ENCODE peak calls at places on chromosomes 12 and 14, in nine cellular contexts. T is mesothelial cell of epicardium, E is HFFc6, Q is AG04449, S is cardiac muscle cell, Z is tibial artery, G is A549, X is astrocyte, F is sigmoid colon. H is an unnamed sample.

GRCh38 chr12:84508325-84508861 is 404.2 kb downstream of the SLC6A15 start:
- DNase-seq in T (no peak), E (peak), Q (peak), S (peak), Z (peak), G (peak), X (peak), F (peak), H (no peak)

GRCh38 chr12:119338593-119339363 is 4.2 kb downstream of the CCDC60 start:
- DNase-seq in T (no peak), E (no peak), Q (no peak), S (no peak), Z (no peak), G (no peak), X (no peak), F (no peak), H (no peak)

GRCh38 chr12:3315201-3315661 is 175.8 kb upstream of the PRMT8 start:
- DNase-seq in T (no peak), E (peak), Q (no peak), S (peak), Z (no peak), G (no peak), X (peak), F (peak), H (peak)

GRCh38 chr12:45587877-45588530 is 141.5 kb upstream of the ARID2 start:
- DNase-seq in T (no peak), E (no peak), Q (no peak), S (no peak), Z (no peak), G (peak), X (no peak), F (no peak), H (no peak)

GRCh38 chr12:127025545-127025944 is 1241.4 kb upstream of the TMEM132C start:
- DNase-seq in T (no peak), E (peak), Q (no peak), S (no peak), Z (no peak), G (peak), X (no peak), F (no peak), H (no peak)

GRCh38 chr14:64475585-64476273 is 10.4 kb downstream of the AKAP5 start:
- DNase-seq in T (no peak), E (no peak), Q (no peak), S (no peak), Z (no peak), G (no peak), X (no peak), F (no peak), H (no peak)

GRCh38 chr12:56160894-56161667 is 2.9 kb downstream of the MYL6 start:
- DNase-seq in T (no peak), E (no peak), Q (no peak), S (no peak), Z (no peak), G (no peak), X (no peak), F (no peak), H (no peak)

GRCh38 chr14:77268989-77269595 is 1.9 kb downstream of the NGB start:
- DNase-seq in T (no peak), E (no peak), Q (no peak), S (no peak), Z (no peak), G (no peak), X (no peak), F (no peak), H (no peak)

GRCh38 chr12:57147641-57147944 is 174 bp upstream of the LRP1-AS start:
- DNase-seq in T (no peak), E (peak), Q (no peak), S (peak), Z (peak), G (no peak), X (no peak), F (peak), H (no peak)

GRCh38 chr12:101794574-101794973 is 36.2 kb downstream of the GNPTAB start:
- DNase-seq in T (no peak), E (no peak), Q (no peak), S (no peak), Z (no peak), G (no peak), X (no peak), F (no peak), H (no peak)

GRCh38 chr12:101793401-101793800 is 37.4 kb downstream of the GNPTAB start:
- DNase-seq in T (no peak), E (peak), Q (peak), S (peak), Z (no peak), G (no peak), X (peak), F (no peak), H (no peak)

GRCh38 chr12:101789171-101789570 is 41.6 kb downstream of the GNPTAB start:
- DNase-seq in T (no peak), E (no peak), Q (no peak), S (no peak), Z (no peak), G (no peak), X (no peak), F (no peak), H (no peak)

GRCh38 chr12:101795013-101795412 is 35.7 kb downstream of the GNPTAB start:
- DNase-seq in T (no peak), E (no peak), Q (no peak), S (no peak), Z (no peak), G (no peak), X (no peak), F (no peak), H (no peak)

GRCh38 chr12:101792046-101792931 is 38.5 kb downstream of the GNPTAB start:
- DNase-seq in T (no peak), E (no peak), Q (no peak), S (no peak), Z (no peak), G (no peak), X (no peak), F (no peak), H (no peak)
- TF ChIP-seq CTCF in T (no peak), E (peak), Q (no peak), S (peak), Z (peak), G (peak), X (peak), F (peak), H (peak)

GRCh38 chr12:6554990-6555691 is 701 bp downstream of the IFFO1 start:
- DNase-seq in T (no peak), E (no peak), Q (no peak), S (no peak), Z (no peak), G (no peak), X (no peak), F (no peak), H (no peak)

GRCh38 chr12:6556857-6557256 is 1.0 kb upstream of the IFFO1 start:
- DNase-seq in T (no peak), E (no peak), Q (no peak), S (no peak), Z (no peak), G (no peak), X (no peak), F (no peak), H (no peak)

GRCh38 chr12:6552140-6552551 is 3.7 kb downstream of the IFFO1 start:
- DNase-seq in T (no peak), E (no peak), Q (no peak), S (no peak), Z (peak), G (no peak), X (no peak), F (peak), H (no peak)

GRCh38 chr12:6553051-6553868 is 2.6 kb downstream of the IFFO1 start:
- DNase-seq in T (no peak), E (peak), Q (no peak), S (peak), Z (peak), G (no peak), X (peak), F (peak), H (no peak)

DNA sequence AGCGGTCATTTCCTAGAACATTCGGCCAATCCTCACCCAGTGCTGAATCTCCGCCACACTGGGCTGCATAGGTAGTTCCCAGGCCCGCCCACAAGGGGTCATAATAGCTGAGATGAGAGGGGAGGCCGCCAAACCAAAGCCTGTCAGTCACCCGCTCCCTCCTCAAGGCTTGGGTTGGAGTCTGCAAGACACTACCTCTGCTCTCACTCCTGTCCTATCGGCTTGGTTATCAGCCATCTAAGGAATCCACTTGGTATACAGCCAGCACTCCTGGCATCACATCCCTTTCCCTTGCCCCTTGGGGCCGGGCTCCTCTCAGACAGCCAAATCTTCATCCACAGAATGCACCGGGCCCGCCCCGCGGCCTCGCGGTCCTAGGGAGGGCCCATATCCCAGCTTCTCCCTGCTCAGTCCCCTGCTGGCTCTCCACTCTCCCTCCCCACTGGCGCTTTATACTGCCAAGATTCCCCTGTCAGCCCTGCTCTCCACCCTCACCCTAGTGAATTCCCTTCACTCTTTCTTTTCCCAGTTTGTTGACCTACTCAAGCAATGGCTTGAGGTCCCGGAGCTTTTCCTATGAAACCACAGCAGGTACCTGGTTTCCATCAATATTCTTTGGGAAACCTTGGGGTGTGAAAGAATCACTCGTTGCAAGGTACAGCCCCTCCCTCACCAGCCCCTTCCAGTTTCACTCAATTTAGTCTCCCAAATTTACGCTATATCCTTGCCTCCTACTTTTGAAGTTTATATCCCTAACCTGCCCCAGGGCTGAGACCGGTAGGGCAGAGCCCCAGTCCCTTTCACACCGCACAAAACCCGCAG is 1.5 kb downstream of the IFFO1 start:
- DNase-seq in T (no peak), E (peak), Q (no peak), S (peak), Z (peak), G (peak), X (peak), F (peak), H (no peak)
- TF ChIP-seq CTCF in T (peak), E (peak), Q (peak), S (peak), Z (peak), G (peak), X (peak), F (peak), H (peak)

GRCh38 chr12:14756331-14757143 is 46.7 kb downstream of the WBP11 start:
- DNase-seq in T (no peak), E (no peak), Q (no peak), S (no peak), Z (no peak), G (peak), X (no peak), F (no peak), H (no peak)
- TF ChIP-seq CTCF in T (peak), E (peak), Q (peak), S (peak), Z (no peak), G (peak), X (peak), F (no peak), H (peak)

DNA sequence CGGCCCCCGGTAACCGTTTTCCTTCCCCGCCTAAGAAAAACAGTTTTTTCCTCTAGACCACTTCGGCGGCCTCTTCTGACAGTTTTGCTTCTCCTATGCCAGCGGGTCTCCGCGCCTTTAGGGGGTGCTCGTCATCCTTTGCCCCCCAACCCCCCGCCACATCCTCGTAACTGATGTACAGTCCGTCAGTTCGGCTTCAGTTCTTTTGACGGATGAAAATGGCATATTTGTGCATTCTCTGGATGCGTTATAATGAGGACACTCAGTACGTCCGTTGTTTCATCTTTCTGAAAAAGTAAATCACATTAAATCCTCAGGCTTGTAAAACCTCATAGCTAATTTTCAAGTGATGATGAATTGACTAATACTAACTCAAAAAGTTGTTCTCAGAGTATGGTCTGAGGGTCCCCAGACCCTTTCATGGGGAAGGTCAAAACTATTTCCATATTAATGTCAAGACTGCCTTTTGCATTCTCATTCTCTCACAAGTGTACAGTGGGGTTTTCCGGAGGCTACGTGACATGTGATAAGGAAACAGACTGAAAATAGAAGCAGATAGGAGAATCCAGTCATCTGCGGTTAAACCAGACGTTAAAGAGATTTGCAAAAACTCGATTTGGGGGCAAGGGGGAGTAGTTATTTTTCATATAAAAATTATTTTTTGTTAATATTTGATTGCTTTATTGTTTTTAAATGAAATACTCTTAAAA is 829 bp upstream of the NAP1L1 start:
- DNase-seq in T (no peak), E (peak), Q (no peak), S (peak), Z (no peak), G (peak), X (peak), F (no peak), H (no peak)
- TF ChIP-seq CTCF in T (no peak), E (peak), Q (peak), S (peak), Z (no peak), G (peak), X (peak), F (no peak), H (peak)

DNA sequence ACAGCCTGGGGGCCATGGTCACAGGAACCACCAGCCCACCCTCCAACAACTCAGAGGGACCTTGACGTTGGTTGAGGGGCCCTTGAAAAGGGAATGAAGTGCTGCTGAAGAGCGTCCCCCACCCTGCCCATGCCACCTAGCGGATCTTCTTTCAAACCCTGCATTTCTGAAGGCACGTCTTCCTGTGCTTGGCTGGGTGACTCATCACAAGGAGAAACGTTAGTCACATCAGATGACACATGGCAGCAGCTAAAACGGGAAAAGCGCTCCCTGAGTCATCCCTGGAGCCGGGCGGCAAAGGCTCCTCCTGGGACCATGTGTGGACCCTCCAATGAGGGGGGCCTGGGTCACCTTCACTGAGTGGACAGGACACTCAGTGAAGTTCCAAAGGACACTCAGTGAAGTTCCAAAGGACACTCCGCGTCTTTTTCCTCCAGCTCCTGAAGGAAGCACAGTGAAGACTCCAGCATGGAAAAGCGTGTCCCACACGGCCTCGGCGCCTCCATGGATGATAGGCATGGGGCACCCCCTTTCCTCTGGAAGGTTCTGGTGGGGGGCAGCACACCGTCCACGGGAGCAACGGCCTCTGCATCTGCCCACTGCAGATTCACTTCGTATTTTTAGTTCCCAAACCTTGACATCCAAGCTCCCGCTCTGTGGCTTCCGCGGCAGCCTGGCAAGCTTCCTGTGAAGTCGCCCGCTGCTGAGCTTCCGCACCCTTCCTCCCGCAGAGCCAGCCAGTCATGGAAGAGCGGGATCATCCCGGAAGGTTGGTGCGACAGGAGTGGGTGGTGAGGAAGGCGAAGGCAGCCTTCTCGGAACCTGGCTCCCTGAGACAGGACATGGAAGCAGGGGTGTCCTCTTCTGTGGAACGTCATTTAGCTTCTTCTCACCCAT is 383.4 kb downstream of the VRK1 start:
- DNase-seq in T (no peak), E (peak), Q (no peak), S (peak), Z (no peak), G (peak), X (peak), F (no peak), H (no peak)
- TF ChIP-seq CTCF in T (no peak), E (peak), Q (no peak), S (no peak), Z (no peak), G (peak), X (peak), F (no peak), H (no peak)

DNA sequence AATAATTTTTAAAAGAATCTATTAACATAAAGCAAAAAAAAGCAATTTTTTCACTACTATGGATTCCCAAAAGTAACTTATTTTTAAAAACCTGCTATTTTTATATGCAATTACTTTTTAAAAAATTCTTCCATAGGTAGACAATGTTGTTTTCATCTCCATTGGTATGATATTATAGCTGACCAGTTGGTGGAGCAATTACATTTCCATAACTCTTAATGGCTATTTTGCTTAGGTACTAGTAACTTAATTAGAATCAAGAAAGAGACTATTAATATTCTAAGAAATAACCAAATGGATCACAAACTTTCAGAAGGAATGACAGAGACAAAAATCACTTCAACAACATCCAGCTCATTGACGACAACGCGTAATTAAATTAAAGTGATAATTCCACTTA is 64.7 kb upstream of the PTCSC3 start:
- DNase-seq in T (no peak), E (no peak), Q (no peak), S (peak), Z (no peak), G (no peak), X (no peak), F (no peak), H (no peak)
- TF ChIP-seq CTCF in T (no peak), E (peak), Q (no peak), S (no peak), Z (no peak), G (no peak), X (no peak), F (no peak), H (no peak)

DNA sequence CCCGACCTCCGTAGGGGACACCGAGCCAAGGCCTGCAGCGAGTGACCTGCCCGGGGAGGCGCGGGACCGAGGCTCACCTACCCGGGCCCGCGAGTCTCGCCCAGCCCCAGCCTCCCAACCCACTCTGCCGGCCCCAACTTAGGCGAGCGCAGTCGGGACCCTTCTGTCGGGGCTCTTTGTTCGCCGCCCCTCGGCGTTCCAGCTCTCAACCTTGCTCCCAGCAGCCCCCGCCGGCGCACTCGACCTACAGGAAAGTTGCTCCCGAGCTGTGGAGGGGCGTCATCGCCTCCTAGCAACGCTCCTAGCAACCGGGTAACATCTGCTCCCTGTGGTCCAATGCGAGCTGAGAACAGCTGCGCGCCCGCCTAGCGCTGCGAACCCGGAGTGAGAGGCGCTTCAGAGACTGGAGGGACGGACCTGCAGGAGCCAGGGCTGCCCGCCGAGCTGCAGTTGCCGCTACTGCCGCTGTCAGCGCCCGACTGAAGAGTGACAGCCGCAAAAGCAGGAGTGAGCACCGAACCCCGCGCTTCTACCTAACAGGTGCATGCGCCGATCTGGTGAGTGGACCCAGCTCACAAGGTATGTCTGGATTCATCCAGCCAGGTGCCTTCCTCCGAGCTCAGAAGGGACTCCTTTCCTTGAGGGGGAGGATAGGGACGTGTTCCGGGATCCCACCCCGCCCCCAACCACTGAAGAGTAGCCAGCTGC is 354.9 kb downstream of the SNAPC1 start:
- DNase-seq in T (peak), E (peak), Q (no peak), S (peak), Z (peak), G (peak), X (peak), F (peak), H (no peak)
- TF ChIP-seq CTCF in T (no peak), E (peak), Q (peak), S (peak), Z (peak), G (no peak), X (peak), F (no peak), H (no peak)

DNA sequence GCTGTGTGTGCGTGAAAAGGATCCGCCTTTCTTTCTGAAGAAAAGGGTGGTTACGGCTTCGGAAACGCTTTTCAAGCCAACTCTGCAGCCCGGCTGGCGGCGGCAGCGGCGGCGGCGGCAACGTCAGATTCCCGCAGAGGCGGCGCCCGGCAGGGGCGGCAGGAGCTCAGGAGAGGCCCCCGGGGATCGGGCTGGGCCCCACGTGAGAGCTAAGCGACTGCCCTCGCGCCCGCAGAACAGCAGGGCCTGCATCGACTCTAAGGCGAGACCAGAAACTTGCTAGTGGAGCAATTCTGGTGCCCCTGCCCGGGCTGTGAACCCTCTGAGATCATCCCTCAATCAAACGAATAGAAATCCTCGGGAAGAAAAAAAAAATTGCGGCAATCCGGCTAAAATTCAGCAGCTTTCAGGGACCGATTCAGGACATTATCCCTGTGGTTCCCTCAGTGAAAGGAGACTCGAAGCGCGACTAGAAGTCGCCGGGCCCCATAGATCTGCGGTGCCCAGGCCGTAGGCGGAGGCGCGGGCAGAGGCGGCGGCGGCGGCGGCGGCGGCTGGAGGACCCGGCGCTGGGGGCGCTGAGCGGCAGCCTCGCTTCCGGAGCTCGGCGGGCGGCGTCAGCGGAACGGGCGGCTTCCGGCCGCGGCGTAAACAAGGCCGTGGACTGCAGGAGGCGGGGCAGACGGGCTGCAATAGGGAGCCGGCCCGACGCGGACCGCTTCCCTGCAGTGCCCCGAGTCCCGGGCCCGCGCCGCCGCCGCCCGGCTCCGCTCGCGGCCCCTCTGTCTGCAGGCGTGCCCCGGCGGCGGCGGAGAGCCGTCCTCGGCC is at the start of gene KLHDC2:
- DNase-seq in T (peak), E (peak), Q (no peak), S (peak), Z (peak), G (peak), X (peak), F (peak), H (peak)
- TF ChIP-seq CTCF in T (peak), E (peak), Q (peak), S (peak), Z (peak), G (peak), X (no peak), F (peak), H (no peak)

GRCh38 chr12:98955284-98955683 is 310.2 kb downstream of the APAF1 start:
- DNase-seq in T (no peak), E (no peak), Q (no peak), S (peak), Z (no peak), G (peak), X (no peak), F (no peak), H (no peak)
- TF ChIP-seq CTCF in T (peak), E (peak), Q (peak), S (peak), Z (no peak), G (peak), X (peak), F (no peak), H (no peak)

H was measured in AG09319.